ENCODE peak calls at places on chromosomes 4 and X, in nine cellular contexts. T, P, D, O, L, V, G, S and I are unnamed samples.

GRCh38 chrX:17046478-17047097 is 100.1 kb downstream of the REPS2 start:
- DNase-seq in T (peak; percentile 77), P (peak; percentile 39), D (no peak), O (peak; percentile 53), L (peak; percentile 61), V (peak; percentile 24), G (peak; percentile 29), S (peak; percentile 87), I (peak; percentile 55)

GRCh38 chr4:24604558-24605214 is 20.3 kb upstream of the DHX15 start:
- DNase-seq in T (peak; percentile 47), P (no peak), D (no peak), O (no peak), L (no peak), V (no peak), G (no peak), S (no peak), I (no peak)

GRCh38 chr4:118683513-118683912 is 1.7 kb upstream of the METTL14 start:
- DNase-seq in T (peak; percentile 27), P (no peak), D (no peak), O (no peak), L (no peak), V (no peak), G (no peak), S (no peak), I (no peak)

GRCh38 chrX:633655-634305 is 3.2 kb downstream of the SHOX start:
- DNase-seq in T (no peak), P (no peak), D (no peak), O (no peak), L (no peak), V (no peak), G (no peak), S (no peak), I (no peak)

GRCh38 chrX:23779025-23779424 is 3.9 kb upstream of the SAT1 start:
- DNase-seq in T (peak; percentile 94), P (no peak), D (no peak), O (no peak), L (no peak), V (no peak), G (peak; percentile 63), S (no peak), I (no peak)

GRCh38 chrX:6226053-6226645 is 2.5 kb downstream of the NLGN4X start:
- DNase-seq in T (no peak), P (no peak), D (peak; percentile 52), O (no peak), L (no peak), V (peak; percentile 11), G (no peak), S (no peak), I (no peak)

GRCh38 chr4:90121961-90122748 is 5.0 kb upstream of the CCSER1 start:
- DNase-seq in T (peak; percentile 91), P (no peak), D (no peak), O (no peak), L (no peak), V (no peak), G (no peak), S (no peak), I (peak; percentile 11)

GRCh38 chr4:64940698-64941097 is 531.4 kb upstream of the TECRL start:
- DNase-seq in T (peak; percentile 95), P (no peak), D (no peak), O (no peak), L (no peak), V (no peak), G (no peak), S (no peak), I (no peak)

GRCh38 chr4:24089831-24090531 is 200.1 kb upstream of the PPARGC1A start:
- DNase-seq in T (peak; percentile 1), P (peak; percentile 59), D (no peak), O (no peak), L (no peak), V (no peak), G (no peak), S (no peak), I (no peak)

GRCh38 chrX:39730671-39731389 is 366.9 kb downstream of the BCOR start:
- DNase-seq in T (peak; percentile 74), P (peak; percentile 52), D (peak; percentile 70), O (peak; percentile 67), L (peak; percentile 68), V (peak; percentile 69), G (peak; percentile 72), S (peak; percentile 78), I (peak; percentile 69)

GRCh38 chr4:7911044-7911578 is 28.6 kb downstream of the AFAP1 start:
- DNase-seq in T (no peak), P (peak; percentile 77), D (no peak), O (peak; percentile 32), L (no peak), V (no peak), G (no peak), S (no peak), I (no peak)

GRCh38 chr4:173171987-173172386 is 3.4 kb downstream of the GALNT7 start:
- DNase-seq in T (no peak), P (no peak), D (no peak), O (no peak), L (no peak), V (no peak), G (no peak), S (no peak), I (no peak)

GRCh38 chr4:6520978-6521377 is 48.6 kb upstream of the PPP2R2C start:
- DNase-seq in T (no peak), P (no peak), D (no peak), O (no peak), L (no peak), V (no peak), G (no peak), S (no peak), I (no peak)

GRCh38 chr4:46389301-46389761 is 597 bp downstream of the GABRA2 start:
- DNase-seq in T (no peak), P (no peak), D (peak; percentile 45), O (no peak), L (no peak), V (no peak), G (no peak), S (peak; percentile 74), I (peak; percentile 52)

GRCh38 chr4:125801373-125801772 is 486.6 kb downstream of the FAT4 start:
- DNase-seq in T (no peak), P (no peak), D (no peak), O (no peak), L (no peak), V (no peak), G (no peak), S (no peak), I (no peak)

GRCh38 chrX:85573801-85574200 is 194.3 kb upstream of the POF1B start:
- DNase-seq in T (no peak), P (no peak), D (no peak), O (no peak), L (no peak), V (no peak), G (no peak), S (no peak), I (no peak)

GRCh38 chr4:110753461-110753860 is 130.6 kb upstream of the PITX2 start:
- DNase-seq in T (no peak), P (no peak), D (no peak), O (no peak), L (no peak), V (no peak), G (no peak), S (no peak), I (no peak)

GRCh38 chr4:110748071-110748470 is 125.2 kb upstream of the PITX2 start:
- DNase-seq in T (no peak), P (no peak), D (no peak), O (no peak), L (no peak), V (no peak), G (no peak), S (no peak), I (no peak)

GRCh38 chr4:110754726-110755125 is 131.8 kb upstream of the PITX2 start:
- DNase-seq in T (no peak), P (no peak), D (no peak), O (no peak), L (no peak), V (no peak), G (no peak), S (no peak), I (no peak)

GRCh38 chr4:110751991-110752390 is 129.1 kb upstream of the PITX2 start:
- DNase-seq in T (no peak), P (no peak), D (no peak), O (no peak), L (no peak), V (no peak), G (no peak), S (no peak), I (no peak)
- TF ChIP-seq CTCF in T (no peak), P (no peak), D (no peak), O (no peak), L (no peak), V (no peak), G (no peak), S (no peak), I (no peak)

GRCh38 chr4:76388160-76388908 is 32.6 kb downstream of the CCDC158 start:
- DNase-seq in T (no peak), P (no peak), D (no peak), O (no peak), L (no peak), V (no peak), G (no peak), S (no peak), I (no peak)
- H3K27ac ChIP-seq in T (no peak overlapping the region), P (no peak overlapping the region), D (no peak overlapping the region), O (no peak overlapping the region), L (no peak overlapping the region), V (no peak overlapping the region), G (no peak overlapping the region), S (no peak overlapping the region), I (no peak overlapping the region)

GRCh38 chrX:46326161-46326560 is 219.1 kb downstream of the ZNF674 start:
- DNase-seq in T (peak; percentile 63), P (no peak), D (no peak), O (no peak), L (no peak), V (no peak), G (no peak), S (no peak), I (no peak)

GRCh38 chrX:46330513-46330912 is 214.7 kb downstream of the ZNF674 start:
- DNase-seq in T (no peak), P (no peak), D (no peak), O (no peak), L (no peak), V (no peak), G (no peak), S (no peak), I (no peak)

GRCh38 chrX:46325312-46325877 is 219.8 kb downstream of the ZNF674 start:
- DNase-seq in T (peak; percentile 96), P (peak; percentile 1), D (no peak), O (no peak), L (no peak), V (no peak), G (peak; percentile 80), S (peak; percentile 62), I (no peak)

GRCh38 chrX:46328133-46328532 is 217.1 kb downstream of the ZNF674 start:
- DNase-seq in T (no peak), P (no peak), D (no peak), O (no peak), L (no peak), V (no peak), G (no peak), S (no peak), I (no peak)

GRCh38 chrX:46327229-46328081 is 217.8 kb downstream of the ZNF674 start:
- DNase-seq in T (peak; percentile 91), P (no peak), D (no peak), O (peak; percentile 9), L (peak; percentile 31), V (peak; percentile 15), G (peak; percentile 69), S (peak; percentile 52), I (no peak)
- H3K4me3 ChIP-seq in T (peak overlapping the region; percentile 64), P (no peak overlapping the region), D (no peak overlapping the region), O (peak overlapping the region; percentile 35), L (no peak overlapping the region), V (peak overlapping the region; percentile 58), G (peak overlapping the region; percentile 54), S (peak overlapping the region; percentile 14), I (no peak overlapping the region)

GRCh38 chr4:150828159-150828558 is 186.9 kb downstream of the LRBA start:
- DNase-seq in T (no peak), P (no peak), D (no peak), O (no peak), L (no peak), V (no peak), G (no peak), S (peak; percentile 77), I (no peak)
- TF ChIP-seq CTCF in T (no peak), P (no peak), D (no peak), O (no peak), L (no peak), V (no peak), G (no peak), S (no peak), I (no peak)